ENCODE peak calls at places on chromosomes 1 and 21, in five cellular contexts. T is fibroblast of mammary gland, N is ascending aorta, V is AG10803, W is kidney epithelial cell. O is an unnamed sample.

GRCh38 chr1:25504706-25505560 is 38.5 kb upstream of the LDLRAP1 start:
- DNase-seq in T (peak; percentile 26), N (no peak), V (peak; percentile 38), W (no peak), O (no peak)

GRCh38 chr1:9135145-9135836 is 6.4 kb upstream of the GPR157 start:
- DNase-seq in T (no peak), N (no peak), V (no peak), W (no peak), O (no peak)

GRCh38 chr1:117570988-117571409 is 34.8 kb upstream of the TENT5C start:
- DNase-seq in T (no peak), N (no peak), V (no peak), W (no peak), O (no peak)

GRCh38 chr1:87682565-87682964 is 353.9 kb downstream of the LMO4 start:
- DNase-seq in T (no peak), N (no peak), V (no peak), W (no peak), O (no peak)

GRCh38 chr1:209614906-209615305 is 31.4 kb downstream of the CAMK1G start:
- DNase-seq in T (no peak), N (no peak), V (no peak), W (no peak), O (no peak)

GRCh38 chr1:41073971-41074370 is 52.4 kb upstream of the SLFNL1 start:
- DNase-seq in T (peak; percentile 92), N (no peak), V (peak; percentile 57), W (peak; percentile 9), O (no peak)

GRCh38 chr1:109089242-109090015 is 1.1 kb upstream of the TMEM167B start:
- DNase-seq in T (peak; percentile 57), N (no peak), V (peak; percentile 74), W (no peak), O (no peak)

GRCh38 chr1:65958561-65959350 is 166.1 kb downstream of the PDE4B start:
- DNase-seq in T (peak; percentile 55), N (no peak), V (peak; percentile 45), W (peak; percentile 4), O (no peak)

GRCh38 chr1:223622132-223622842 is 43.2 kb downstream of the CAPN8 start:
- DNase-seq in T (no peak), N (no peak), V (no peak), W (no peak), O (no peak)

GRCh38 chr1:152024228-152024627 is 12.6 kb downstream of the S100A11 start:
- DNase-seq in T (no peak), N (no peak), V (no peak), W (no peak), O (no peak)

GRCh38 chr21:44593598-44594405 is 1.5 kb upstream of the KRTAP10-6 start:
- DNase-seq in T (no peak), N (no peak), V (peak; percentile 4), W (no peak), O (no peak)

GRCh38 chr1:156851779-156852413 is 7.0 kb downstream of the INSRR start:
- DNase-seq in T (no peak), N (no peak), V (no peak), W (no peak), O (no peak)

GRCh38 chr21:41458559-41458958 is 32.5 kb downstream of the MX1 start:
- DNase-seq in T (no peak), N (no peak), V (no peak), W (no peak), O (no peak)

GRCh38 chr1:77888429-77889239 is at the start of gene NEXN:
- DNase-seq in T (peak; percentile 67), N (peak; percentile 49), V (peak; percentile 85), W (no peak), O (no peak)

GRCh38 chr1:51346086-51346942 is 16.0 kb upstream of the TTC39A start:
- DNase-seq in T (no peak), N (no peak), V (no peak), W (no peak), O (no peak)

GRCh38 chr1:172185206-172185605 is 235.3 kb upstream of the C1orf105 start:
- DNase-seq in T (peak; percentile 6), N (no peak), V (peak; percentile 5), W (no peak), O (no peak)

GRCh38 chr1:115717541-115717940 is 51.0 kb downstream of the CASQ2 start:
- DNase-seq in T (peak; percentile 51), N (no peak), V (peak; percentile 6), W (no peak), O (no peak)

GRCh38 chr1:16147615-16147926 is 8.3 kb downstream of the EPHA2 start:
- DNase-seq in T (no peak), N (no peak), V (no peak), W (no peak), O (no peak)

GRCh38 chr1:60904079-60904852 is 178.1 kb upstream of the NFIA start:
- DNase-seq in T (peak; percentile 76), N (peak; percentile 57), V (peak; percentile 65), W (no peak), O (no peak)

GRCh38 chr1:246506440-246506784 is 667 bp downstream of the SMYD3 start:
- DNase-seq in T (no peak), N (no peak), V (no peak), W (no peak), O (no peak)

GRCh38 chr21:16956824-16957223 is 556.0 kb upstream of the CXADR start:
- DNase-seq in T (no peak), N (no peak), V (no peak), W (no peak), O (no peak)

GRCh38 chr1:216499581-216500272 is 76.5 kb upstream of the USH2A start:
- DNase-seq in T (no peak), N (no peak), V (no peak), W (no peak), O (no peak)

GRCh38 chr1:93988634-93989350 is 79.6 kb upstream of the GCLM start:
- DNase-seq in T (peak; percentile 96), N (no peak), V (peak; percentile 99), W (peak; percentile 49), O (no peak)

GRCh38 chr1:187956975-187957374 is 1128.2 kb downstream of the PLA2G4A start:
- DNase-seq in T (no peak), N (no peak), V (no peak), W (no peak), O (no peak)

GRCh38 chr1:198042168-198042567 is 114.6 kb upstream of the NEK7 start:
- DNase-seq in T (no peak), N (no peak), V (peak; percentile 49), W (no peak), O (no peak)

GRCh38 chr1:10682449-10683365 is 113.7 kb downstream of the CASZ1 start:
- DNase-seq in T (no peak), N (no peak), V (no peak), W (no peak), O (no peak)

GRCh38 chr21:42632771-42633690 is 20.4 kb upstream of the PDE9A start:
- DNase-seq in T (no peak), N (no peak), V (no peak), W (no peak), O (no peak)

GRCh38 chr1:18191037-18191867 is 83.7 kb downstream of the IGSF21 start:
- DNase-seq in T (no peak), N (no peak), V (no peak), W (no peak), O (no peak)

GRCh38 chr1:1343811-1344421 is 5.3 kb downstream of the DVL1 start:
- DNase-seq in T (no peak), N (no peak), V (no peak), W (no peak), O (no peak)

DNA sequence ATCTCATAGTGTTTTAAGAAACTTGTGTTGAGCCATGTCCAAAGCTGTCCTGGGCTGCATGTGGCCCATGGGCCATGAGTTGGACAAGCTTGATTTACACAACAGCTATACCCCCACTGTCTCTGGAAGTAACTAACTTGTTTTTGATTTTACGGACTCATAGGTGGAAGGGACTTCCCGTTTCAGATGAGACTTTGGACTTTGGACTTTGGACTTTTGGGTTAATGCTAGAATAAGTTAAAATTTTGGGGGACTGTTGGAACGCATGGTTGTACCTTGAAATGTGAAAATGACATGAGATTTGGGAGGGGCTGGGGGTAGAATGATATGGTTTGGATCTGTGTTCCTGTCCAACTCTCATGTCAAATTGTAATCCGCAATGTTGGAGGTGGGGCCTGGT is 52.6 kb upstream of the ZSWIM5 start:
- DNase-seq in T (no peak), N (no peak), V (no peak), W (no peak), O (no peak)
- H3K4me3 ChIP-seq in T (no peak overlapping the region), N (no peak overlapping the region), V (no peak overlapping the region), W (no peak overlapping the region), O (no peak overlapping the region)

DNA sequence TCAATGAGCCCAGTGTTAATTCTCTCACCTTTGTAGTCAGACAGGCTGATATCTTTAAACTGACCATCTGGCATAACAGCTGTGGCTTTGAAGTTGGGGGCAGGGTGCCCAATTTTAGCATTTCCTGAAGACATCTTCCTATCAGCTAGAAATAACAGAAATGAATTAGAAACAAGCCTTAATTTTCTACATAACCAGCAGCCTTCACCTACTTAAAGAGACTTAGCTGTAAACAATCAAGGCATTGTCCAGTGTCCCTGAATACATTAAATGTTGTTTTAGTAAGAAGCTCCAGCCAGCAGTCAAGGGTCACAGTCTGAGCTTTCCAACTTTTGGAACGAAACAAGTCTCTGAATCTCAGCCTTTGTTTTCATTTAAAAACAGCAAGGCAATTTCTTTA is 2.8 kb downstream of the PRDX1 start:
- DNase-seq in T (no peak), N (no peak), V (no peak), W (no peak), O (no peak)
- H3K4me3 ChIP-seq in T (peak overlapping the region; percentile 97), N (peak overlapping the region; percentile 93), V (peak overlapping the region; percentile 3), W (no peak overlapping the region), O (peak overlapping the region; percentile 70)

DNA sequence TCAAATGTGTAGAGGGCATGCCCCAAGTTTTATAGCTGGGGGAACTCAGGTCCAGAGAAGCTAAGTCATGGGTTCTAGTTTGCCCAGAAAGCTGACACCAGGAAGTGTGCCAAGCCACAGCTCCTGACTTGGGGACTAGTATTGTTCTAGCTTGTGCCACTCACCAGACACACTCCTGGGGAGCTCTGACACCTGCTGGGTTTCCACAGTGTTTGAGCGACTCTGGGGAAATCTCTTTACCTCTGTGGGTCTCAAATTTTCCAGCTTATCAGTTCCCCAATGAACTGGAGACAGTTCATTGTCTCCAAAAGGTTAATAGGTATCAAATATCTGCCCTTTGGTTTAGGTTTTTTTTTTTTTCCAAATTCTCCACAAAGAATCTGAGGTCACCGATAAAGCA is 4.2 kb downstream of the KISS1 start:
- DNase-seq in T (no peak), N (no peak), V (no peak), W (no peak), O (no peak)
- H3K4me3 ChIP-seq in T (no peak overlapping the region), N (no peak overlapping the region), V (no peak overlapping the region), W (no peak overlapping the region), O (no peak overlapping the region)

GRCh38 chr1:30822966-30823581 is 65.5 kb upstream of the LAPTM5 start:
- DNase-seq in T (peak; percentile 38), N (no peak), V (peak; percentile 58), W (no peak), O (no peak)
- H3K4me3 ChIP-seq in T (no peak overlapping the region), N (no peak overlapping the region), V (no peak overlapping the region), W (no peak overlapping the region), O (no peak overlapping the region)

DNA sequence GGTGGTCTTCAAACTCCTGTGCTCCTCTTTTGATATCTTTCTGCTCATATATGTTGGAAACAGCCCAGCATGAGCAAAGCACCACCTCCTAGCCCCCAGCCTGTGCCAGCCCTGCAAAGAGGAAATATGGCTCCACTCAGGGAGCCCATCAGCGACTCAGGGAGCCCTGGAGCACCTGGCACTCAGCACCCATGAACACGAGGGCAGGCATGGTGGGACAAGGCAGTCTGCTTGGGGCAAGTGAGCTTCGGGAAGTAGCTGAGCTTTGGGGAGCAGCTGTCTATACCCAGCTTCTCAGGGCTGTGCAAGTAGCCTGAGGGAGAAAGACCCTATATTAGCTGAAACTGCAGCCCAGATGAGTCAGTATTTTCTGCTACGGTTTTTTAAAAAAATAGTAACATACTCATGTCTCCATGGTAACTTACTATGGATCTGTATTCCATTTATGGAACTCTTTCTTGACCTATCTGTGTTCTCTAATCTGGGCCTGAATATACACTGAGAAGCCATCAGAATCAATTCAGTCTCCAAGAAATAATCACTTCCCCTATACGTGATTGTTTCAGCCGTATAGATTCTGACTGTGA is 1.6 kb upstream of the ETS2 start:
- DNase-seq in T (no peak), N (no peak), V (no peak), W (no peak), O (no peak)
- H3K4me3 ChIP-seq in T (no peak overlapping the region), N (peak overlapping the region; percentile 91), V (no peak overlapping the region), W (no peak overlapping the region), O (peak overlapping the region; percentile 99)